ENCODE peak calls at places on chromosomes 2 and 18, in four cellular contexts. One of them, this sample, is unnamed. For H3K9me3, the result is how much of the 10 kb centered on the place peaks cover.

GRCh38 chr18:27599202-27599829 is 414.2 kb upstream of the CHST9 start:
- DNase-seq in esophagus muscularis mucosa: no peak
- DNase-seq in GM12878: no peak
- DNase-seq in transverse colon: peak
- DNase-seq in this sample: no peak

GRCh38 chr2:214096200-214096599 is 314.7 kb upstream of the VWC2L start:
- DNase-seq in GM12878: no peak
- DNase-seq in transverse colon: no peak
- DNase-seq in esophagus muscularis mucosa: no peak
- DNase-seq in this sample: no peak

GRCh38 chr2:144378551-144378950 is 141.4 kb downstream of the ZEB2 start:
- DNase-seq in GM12878: no peak
- DNase-seq in esophagus muscularis mucosa: no peak
- DNase-seq in transverse colon: no peak
- DNase-seq in this sample: no peak

GRCh38 chr2:33205693-33206434 is 259.1 kb downstream of the LTBP1 start:
- DNase-seq in transverse colon: no peak
- DNase-seq in GM12878: peak
- DNase-seq in esophagus muscularis mucosa: no peak
- DNase-seq in this sample: no peak

GRCh38 chr2:220682616-220683015 is 889.5 kb downstream of the EPHA4 start:
- DNase-seq in esophagus muscularis mucosa: no peak
- DNase-seq in transverse colon: no peak
- DNase-seq in GM12878: no peak
- DNase-seq in this sample: no peak

GRCh38 chr2:30689496-30690125 is 117.6 kb downstream of the CAPN13 start:
- DNase-seq in transverse colon: no peak
- DNase-seq in esophagus muscularis mucosa: peak
- DNase-seq in GM12878: no peak
- DNase-seq in this sample: no peak

GRCh38 chr2:50723549-50723948 is 308.4 kb downstream of the NRXN1 start:
- DNase-seq in GM12878: no peak
- DNase-seq in esophagus muscularis mucosa: no peak
- DNase-seq in transverse colon: no peak
- DNase-seq in this sample: no peak

GRCh38 chr2:111100765-111101162 is 19.9 kb upstream of the BCL2L11 start:
- DNase-seq in GM12878: peak
- DNase-seq in esophagus muscularis mucosa: no peak
- DNase-seq in transverse colon: no peak
- DNase-seq in this sample: no peak

GRCh38 chr2:172101008-172101706 is 1.5 kb downstream of the DLX2 start:
- DNase-seq in GM12878: no peak
- DNase-seq in esophagus muscularis mucosa: peak
- DNase-seq in transverse colon: no peak
- DNase-seq in this sample: peak

GRCh38 chr18:22789600-22789999 is 143.5 kb upstream of the RBBP8 start:
- DNase-seq in esophagus muscularis mucosa: no peak
- DNase-seq in GM12878: no peak
- DNase-seq in transverse colon: no peak
- DNase-seq in this sample: no peak

DNA sequence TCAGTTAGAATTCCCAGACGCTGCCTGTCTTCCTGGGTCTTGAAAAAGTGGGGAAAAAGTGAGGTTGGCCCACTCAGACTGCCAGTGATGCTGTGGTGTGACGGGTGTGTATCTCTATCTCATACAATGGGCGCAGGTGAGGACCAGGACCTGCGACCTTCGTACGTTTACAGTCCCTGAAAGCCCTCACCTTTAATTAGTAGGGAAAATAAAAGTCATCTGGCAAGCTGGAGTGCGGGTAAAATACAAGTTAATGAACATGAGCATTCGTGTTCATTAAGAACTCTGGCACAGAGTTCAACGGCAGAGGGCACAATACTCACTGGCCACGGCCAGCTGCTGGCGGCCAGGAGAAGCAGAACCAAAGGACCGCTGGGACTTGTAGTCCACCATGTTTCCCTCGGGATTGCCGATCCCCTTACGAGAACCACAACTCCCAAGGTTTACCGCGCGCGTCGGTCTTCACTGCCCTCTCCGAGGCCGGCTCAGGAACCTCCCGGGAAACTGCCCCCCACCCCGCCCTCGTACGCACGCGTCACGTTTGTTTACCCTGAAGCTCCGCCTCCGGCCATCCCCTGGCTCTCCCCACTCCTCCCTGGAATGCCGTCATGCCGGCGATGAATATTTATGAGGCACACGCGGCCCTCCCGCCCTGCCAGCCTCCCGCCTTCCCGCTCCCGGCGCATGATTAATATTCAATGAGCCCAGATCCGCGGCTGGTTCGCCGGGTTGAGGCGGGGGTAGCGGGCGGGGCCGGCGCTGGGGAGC is 486 bp upstream of the PHLPP1 start:
- DNase-seq in esophagus muscularis mucosa: peak
- DNase-seq in transverse colon: peak
- DNase-seq in GM12878: peak
- DNase-seq in this sample: peak
- H3K9me3 ChIP-seq in esophagus muscularis mucosa: under half
- H3K9me3 ChIP-seq in transverse colon: under half
- H3K9me3 ChIP-seq in GM12878: under half
- H3K9me3 ChIP-seq in this sample: under half

GRCh38 chr2:62577994-62578836 is 72.2 kb upstream of the TMEM17 start:
- DNase-seq in esophagus muscularis mucosa: no peak
- DNase-seq in GM12878: no peak
- DNase-seq in transverse colon: no peak
- DNase-seq in this sample: no peak
- TF ChIP-seq EP300 in esophagus muscularis mucosa: no peak
- TF ChIP-seq EP300 in GM12878: no peak
- TF ChIP-seq EP300 in transverse colon: no peak
- TF ChIP-seq EP300 in this sample: no peak

DNA sequence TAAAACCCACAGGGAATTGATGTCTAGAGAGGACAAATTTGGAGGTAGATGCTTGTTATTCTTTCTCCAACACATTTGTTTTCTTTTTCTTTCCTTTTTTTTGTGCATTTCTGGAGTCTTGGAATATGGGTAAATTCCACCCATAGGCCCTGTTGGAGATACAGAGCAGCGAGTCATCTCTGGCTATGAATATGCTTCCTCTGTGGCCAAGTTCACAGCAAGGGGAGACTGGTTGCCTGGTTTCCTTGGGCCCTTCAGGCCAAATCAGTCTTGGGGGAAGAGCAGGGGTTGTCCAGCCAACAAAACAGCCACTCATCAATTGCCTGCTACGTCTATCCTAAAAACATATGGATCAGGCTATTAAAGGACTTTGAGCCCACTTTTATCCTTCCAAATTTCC is 27.5 kb downstream of the SP100 start:
- DNase-seq in esophagus muscularis mucosa: no peak
- DNase-seq in GM12878: no peak
- DNase-seq in transverse colon: no peak
- DNase-seq in this sample: no peak
- TF ChIP-seq POLR2A in esophagus muscularis mucosa: no peak
- TF ChIP-seq POLR2A in GM12878: no peak
- TF ChIP-seq POLR2A in transverse colon: no peak
- TF ChIP-seq POLR2A in this sample: no peak

GRCh38 chr2:189982777-189983394 is 79.6 kb downstream of the MSTN start:
- DNase-seq in transverse colon: no peak
- DNase-seq in GM12878: no peak
- DNase-seq in esophagus muscularis mucosa: no peak
- DNase-seq in this sample: no peak
- H3K9me3 ChIP-seq in transverse colon: under half
- H3K9me3 ChIP-seq in GM12878: under half
- H3K9me3 ChIP-seq in esophagus muscularis mucosa: under half
- H3K9me3 ChIP-seq in this sample: under half

GRCh38 chr2:179224361-179224760 is 40.3 kb downstream of the SESTD1 start:
- DNase-seq in transverse colon: no peak
- DNase-seq in GM12878: no peak
- DNase-seq in esophagus muscularis mucosa: no peak
- DNase-seq in this sample: no peak

GRCh38 chr2:179226961-179227259 is 37.7 kb downstream of the SESTD1 start:
- DNase-seq in esophagus muscularis mucosa: no peak
- DNase-seq in transverse colon: no peak
- DNase-seq in GM12878: no peak
- DNase-seq in this sample: no peak

GRCh38 chr2:179222076-179222475 is 42.6 kb downstream of the SESTD1 start:
- DNase-seq in esophagus muscularis mucosa: no peak
- DNase-seq in transverse colon: no peak
- DNase-seq in GM12878: no peak
- DNase-seq in this sample: no peak

DNA sequence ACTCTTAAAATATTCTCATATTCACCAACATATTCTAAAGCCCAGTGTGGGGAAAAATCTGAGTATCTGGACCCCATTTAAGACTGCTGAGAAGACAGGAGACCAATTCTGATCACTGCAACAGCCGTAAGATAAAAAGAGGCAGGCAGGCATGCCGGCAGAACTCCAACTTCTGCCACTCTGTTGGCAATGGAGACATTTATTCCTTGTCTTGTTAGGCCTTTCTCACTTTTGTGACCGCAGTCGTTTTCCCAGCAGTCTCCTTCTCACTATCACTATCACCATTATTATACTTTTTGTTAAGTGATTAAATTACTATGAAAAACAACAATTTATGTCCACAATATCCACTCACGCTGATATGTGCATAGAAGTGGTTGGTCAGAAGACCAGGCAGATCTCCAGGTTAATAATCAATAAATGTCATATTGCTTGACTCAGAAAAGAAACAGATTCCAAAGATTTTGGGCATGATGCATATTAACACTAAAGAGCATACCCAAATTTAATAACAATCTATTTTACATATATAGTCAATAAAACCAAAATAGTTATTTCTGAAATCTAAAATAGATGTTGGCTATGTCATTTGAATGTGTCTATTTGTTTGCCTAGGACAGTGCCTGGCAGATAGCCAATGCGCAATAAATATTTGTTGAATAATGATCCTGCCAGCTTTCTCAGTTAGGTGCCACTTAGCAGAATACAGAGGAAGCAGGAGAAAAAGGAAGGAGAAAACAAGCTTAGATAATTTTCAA is 38.2 kb downstream of the SESTD1 start:
- DNase-seq in transverse colon: no peak
- DNase-seq in esophagus muscularis mucosa: no peak
- DNase-seq in GM12878: no peak
- DNase-seq in this sample: no peak
- TF ChIP-seq EP300 in transverse colon: no peak
- TF ChIP-seq EP300 in esophagus muscularis mucosa: no peak
- TF ChIP-seq EP300 in GM12878: no peak
- TF ChIP-seq EP300 in this sample: no peak

GRCh38 chr18:57890266-57890665 is 87.2 kb upstream of the ATP8B1 start:
- DNase-seq in GM12878: no peak
- DNase-seq in esophagus muscularis mucosa: no peak
- DNase-seq in transverse colon: no peak
- DNase-seq in this sample: no peak
- TF ChIP-seq POLR2A in GM12878: no peak
- TF ChIP-seq POLR2A in esophagus muscularis mucosa: no peak
- TF ChIP-seq POLR2A in transverse colon: no peak
- TF ChIP-seq POLR2A in this sample: no peak

GRCh38 chr2:35598310-35598709 is 757.3 kb upstream of the CRIM1 start:
- DNase-seq in transverse colon: no peak
- DNase-seq in GM12878: no peak
- DNase-seq in esophagus muscularis mucosa: no peak
- DNase-seq in this sample: peak
- H3K9me3 ChIP-seq in transverse colon: under half
- H3K9me3 ChIP-seq in GM12878: under half
- H3K9me3 ChIP-seq in esophagus muscularis mucosa: under half
- H3K9me3 ChIP-seq in this sample: under half

GRCh38 chr2:236073246-236073645 is 94.9 kb downstream of the GBX2 start:
- DNase-seq in GM12878: no peak
- DNase-seq in esophagus muscularis mucosa: no peak
- DNase-seq in transverse colon: no peak
- DNase-seq in this sample: no peak
- TF ChIP-seq EP300 in GM12878: no peak
- TF ChIP-seq EP300 in esophagus muscularis mucosa: no peak
- TF ChIP-seq EP300 in transverse colon: no peak
- TF ChIP-seq EP300 in this sample: no peak